ENCODE peak calls at places on chromosomes 2 and 18, in ten cellular contexts. W is DMS53; M is DMS153; Y is dermis blood vessel endothelial cell; H is GM13976; K is frontal cortex; J is NAMALWA; S is germinal center; A is effector memory CD8-positive, alpha-beta T cell; O is cardiac septum. U is an unnamed sample.

GRCh38 chr2:157245441-157246211 is 11.9 kb upstream of the GALNT5 start:
- DNase-seq in W (no peak), O (no peak), S (no peak), J (no peak), M (no peak), H (no peak), Y (no peak), A (no peak), K (no peak), U (no peak)

GRCh38 chr2:190855245-190855644 is 25.4 kb upstream of the GLS start:
- DNase-seq in K (no peak), J (no peak), H (no peak), S (no peak), M (no peak), Y (no peak), W (no peak), A (no peak), O (no peak), U (no peak)

GRCh38 chr2:13067508-13067907 is 350.8 kb downstream of the TRIB2 start:
- DNase-seq in O (no peak), S (no peak), W (no peak), J (no peak), A (no peak), Y (no peak), H (no peak), M (no peak), K (no peak), U (no peak)

GRCh38 chr18:13259701-13260100 is 41.1 kb downstream of the LDLRAD4 start:
- DNase-seq in W (no peak), Y (no peak), A (no peak), J (no peak), S (no peak), H (no peak), O (peak), K (no peak), M (no peak), U (no peak)

GRCh38 chr18:7902399-7902839 is 335.3 kb downstream of the PTPRM start:
- DNase-seq in W (peak), S (no peak), A (no peak), Y (no peak), H (no peak), O (no peak), K (no peak), M (no peak), J (no peak), U (peak)

GRCh38 chr2:692767-693166 is 15.6 kb upstream of the TMEM18 start:
- DNase-seq in W (no peak), H (no peak), K (no peak), J (no peak), O (no peak), M (no peak), A (no peak), S (no peak), Y (no peak), U (no peak)

GRCh38 chr18:49731860-49732311 is 81.4 kb downstream of the ACAA2 start:
- DNase-seq in O (no peak), Y (no peak), W (no peak), H (no peak), S (no peak), M (no peak), A (no peak), J (no peak), K (no peak), U (no peak)

GRCh38 chr2:238061310-238062202 is 755 bp downstream of the SCLY start:
- DNase-seq in S (peak), M (peak), W (peak), O (no peak), H (peak), K (peak), Y (peak), J (peak), A (no peak), U (no peak)

GRCh38 chr2:35526741-35527140 is 828.8 kb upstream of the CRIM1 start:
- DNase-seq in Y (peak), H (no peak), K (no peak), M (no peak), W (no peak), J (no peak), S (no peak), A (no peak), O (no peak), U (no peak)

GRCh38 chr2:144489315-144489920 is 30.5 kb downstream of the ZEB2 start:
- DNase-seq in O (no peak), A (no peak), H (no peak), K (no peak), Y (no peak), W (peak), J (no peak), M (peak), S (no peak), U (no peak)

GRCh38 chr2:174664084-174664759 is 66.6 kb upstream of the WIPF1 start:
- DNase-seq in H (no peak), K (no peak), S (no peak), M (no peak), W (no peak), A (no peak), J (no peak), O (no peak), Y (no peak), U (no peak)

GRCh38 chr2:144084114-144084661 is 435.7 kb downstream of the ZEB2 start:
- DNase-seq in M (no peak), Y (peak), A (no peak), K (no peak), H (no peak), J (no peak), O (no peak), S (no peak), W (no peak), U (peak)

GRCh38 chr2:96325038-96325883 is at the start of gene ITPRIPL1:
- DNase-seq in A (no peak), W (peak), M (no peak), J (peak), O (no peak), H (peak), Y (no peak), S (peak), K (no peak), U (no peak)

U was measured in stromal cell of bone marrow.